ENCODE peak calls at places on chromosomes 3 and 15, in nine cellular contexts. Z is cardiac muscle cell; W is stimulated activated naive B cell treated with anti-CD40 and anti-IgM and Interleukin-4, amounts not matched to agents 10 μg/mL and 1 μg/mL and 100 μg/mL, for 72 hours; C is cortex of kidney; A is C1 segment of cervical spinal cord; R is posterior cingulate gyrus; N is SHP77; L is HFFc6; J is ascending aorta. B is an unnamed sample.
A peak's percentile ranks its signal among the peaks of the same experiment; 100 is the strongest.

GRCh38 chr3:127817331-127817821 is 4.9 kb downstream of the MGLL start:
- DNase-seq in Z (no peak), L (peak; percentile 83), N (no peak), R (no peak), J (no peak), C (no peak), W (no peak), A (no peak), B (no peak)

GRCh38 chr3:12981631-12982265 is 91.5 kb downstream of the IQSEC1 start:
- DNase-seq in L (no peak), W (no peak), A (no peak), R (no peak), J (no peak), N (no peak), Z (no peak), C (no peak), B (no peak)

GRCh38 chr15:27438403-27439375 is 467.7 kb downstream of the GABRG3 start:
- DNase-seq in Z (no peak), N (no peak), W (no peak), C (no peak), J (no peak), A (no peak), L (no peak), R (peak; percentile 71), B (no peak)

GRCh38 chr3:36918050-36918449 is 26.8 kb downstream of the TRANK1 start:
- DNase-seq in W (no peak), R (no peak), A (no peak), L (no peak), C (no peak), Z (no peak), J (no peak), N (no peak), B (no peak)

GRCh38 chr15:60551781-60552161 is 72.8 kb upstream of the ICE2 start:
- DNase-seq in W (no peak), A (no peak), R (no peak), L (no peak), J (no peak), N (no peak), Z (no peak), C (no peak), B (no peak)

GRCh38 chr3:150913174-150913922 is 8.1 kb upstream of the MINDY4B start:
- DNase-seq in L (no peak), R (no peak), W (no peak), J (no peak), C (no peak), A (no peak), Z (no peak), N (no peak), B (no peak)

GRCh38 chr3:194285024-194285858 is 65.9 kb downstream of the CPN2 start:
- DNase-seq in C (no peak), Z (no peak), L (no peak), N (no peak), A (no peak), J (no peak), W (no peak), R (no peak), B (no peak)

GRCh38 chr15:60740787-60741354 is 261.9 kb upstream of the ICE2 start:
- DNase-seq in C (no peak), R (no peak), A (no peak), J (no peak), Z (no peak), W (no peak), L (no peak), N (no peak), B (no peak)

GRCh38 chr3:169237181-169237580 is 426.3 kb downstream of the MECOM start:
- DNase-seq in J (no peak), Z (no peak), C (no peak), R (no peak), W (no peak), N (no peak), L (peak; percentile 22), A (no peak), B (no peak)

GRCh38 chr3:152554980-152555379 is 280.0 kb upstream of the P2RY1 start:
- DNase-seq in J (no peak), C (no peak), W (no peak), R (no peak), N (no peak), A (no peak), L (no peak), Z (no peak), B (no peak)

GRCh38 chr3:170418422-170419300 is at the start of gene CLDN11:
- DNase-seq in C (no peak), L (no peak), W (no peak), N (peak; percentile 37), A (peak; percentile 44), R (peak; percentile 57), J (no peak), Z (peak; percentile 70), B (no peak)

GRCh38 chr15:46089438-46090044 is 454.7 kb downstream of the SQOR start:
- DNase-seq in J (no peak), W (no peak), N (no peak), L (no peak), C (no peak), A (no peak), Z (no peak), R (no peak), B (no peak)

GRCh38 chr15:96807361-96807760 is 476.9 kb downstream of the NR2F2 start:
- DNase-seq in Z (no peak), C (no peak), L (no peak), W (no peak), A (no peak), N (no peak), R (no peak), J (no peak), B (no peak)

GRCh38 chr3:170357920-170358854 is 672 bp downstream of the SKIL start:
- DNase-seq in L (peak; percentile 48), N (peak; percentile 34), A (peak; percentile 55), R (peak; percentile 57), C (no peak), Z (peak; percentile 69), J (peak; percentile 52), W (peak; percentile 78), B (peak; percentile 68)

GRCh38 chr3:167882057-167882667 is 146.6 kb downstream of the SERPINI1 start:
- DNase-seq in R (no peak), J (no peak), A (no peak), Z (peak; percentile 59), W (no peak), L (peak; percentile 49), N (peak; percentile 35), C (no peak), B (no peak)

GRCh38 chr3:4977889-4978258 is 1.4 kb upstream of the BHLHE40 start:
- DNase-seq in L (no peak), C (no peak), Z (no peak), N (no peak), R (no peak), J (no peak), W (no peak), A (no peak), B (no peak)

GRCh38 chr3:54309601-54310000 is 187.2 kb downstream of the CACNA2D3 start:
- DNase-seq in L (no peak), A (no peak), W (no peak), N (no peak), Z (no peak), R (no peak), J (no peak), C (no peak), B (no peak)

GRCh38 chr15:69074011-69074842 is 59.7 kb downstream of the NOX5 start:
- DNase-seq in Z (peak; percentile 74), C (no peak), L (peak; percentile 24), R (no peak), J (no peak), A (no peak), N (peak; percentile 80), W (no peak), B (peak; percentile 7)

GRCh38 chr15:35583863-35584528 is 38.0 kb upstream of the DPH6 start:
- DNase-seq in C (no peak), J (no peak), R (no peak), W (no peak), Z (peak; percentile 59), A (no peak), N (no peak), L (no peak), B (no peak)

GRCh38 chr3:117892431-117892841 is 1142.2 kb downstream of the IGSF11 start:
- DNase-seq in N (no peak), L (no peak), R (no peak), J (no peak), A (no peak), W (no peak), Z (no peak), C (no peak), B (no peak)

GRCh38 chr3:46926871-46927717 is 49.5 kb downstream of the CCDC12 start:
- DNase-seq in C (no peak), W (peak; percentile 77), A (no peak), R (no peak), Z (no peak), N (no peak), L (no peak), J (no peak), B (peak; percentile 42)

GRCh38 chr3:53231532-53232511 is 24.0 kb downstream of the TKT start:
- DNase-seq in C (no peak), W (no peak), L (no peak), N (peak; percentile 24), Z (no peak), A (no peak), R (no peak), J (no peak), B (no peak)

GRCh38 chr3:175287361-175287963 is 428.3 kb downstream of the NAALADL2 start:
- DNase-seq in A (no peak), Z (no peak), L (no peak), N (no peak), W (no peak), C (no peak), J (no peak), R (no peak), B (no peak)

GRCh38 chr15:50971542-50971941 is 63.1 kb downstream of the AP4E1 start:
- DNase-seq in L (no peak), C (no peak), N (no peak), R (no peak), A (no peak), J (no peak), W (no peak), Z (no peak), B (no peak)

GRCh38 chr3:87625911-87626310 is 349.5 kb upstream of the POU1F1 start:
- DNase-seq in W (no peak), A (no peak), N (no peak), R (no peak), L (no peak), C (no peak), Z (no peak), J (no peak), B (no peak)

GRCh38 chr3:12149029-12149428 is 9.7 kb downstream of the TIMP4 start:
- DNase-seq in R (no peak), A (no peak), C (no peak), L (no peak), J (no peak), N (no peak), Z (no peak), W (no peak), B (no peak)

GRCh38 chr3:106299300-106300098 is 430.7 kb upstream of the CBLB start:
- DNase-seq in A (no peak), N (no peak), J (no peak), Z (no peak), C (no peak), W (no peak), L (peak; percentile 10), R (no peak), B (no peak)

GRCh38 chr15:28944696-28945300 is 59.0 kb downstream of the APBA2 start:
- DNase-seq in R (no peak), Z (no peak), L (no peak), N (no peak), W (no peak), C (no peak), J (no peak), A (no peak), B (no peak)

GRCh38 chr3:88628901-88629300 is 478.5 kb upstream of the EPHA3 start:
- DNase-seq in N (no peak), W (no peak), J (no peak), Z (no peak), C (no peak), L (no peak), R (no peak), A (no peak), B (no peak)

GRCh38 chr15:90376789-90377188 is 11.3 kb upstream of the IQGAP1 start:
- DNase-seq in W (no peak), R (no peak), N (no peak), C (no peak), L (no peak), Z (no peak), J (no peak), A (no peak), B (peak; percentile 60)

GRCh38 chr15:98899266-98900021 is 108.1 kb downstream of the PGPEP1L start:
- DNase-seq in N (peak; percentile 64), L (no peak), C (no peak), J (no peak), Z (no peak), A (no peak), R (no peak), W (no peak), B (peak; percentile 97)